ENCODE peak calls at places on chromosome 16, in seven cellular contexts. One of them, this sample, is unnamed.

GRCh38 chr16:1771072-1771863 is at the start of gene NME3:
- DNase-seq in SK-N-SH: peak
- DNase-seq in foreskin fibroblast: peak
- DNase-seq in thoracic aorta: no peak
- DNase-seq in CD8-positive, alpha-beta T cell: peak
- DNase-seq in breast epithelium: peak
- DNase-seq in astrocyte of the cerebellum: no peak
- DNase-seq in this sample: no peak

GRCh38 chr16:85557083-85557975 is 55.8 kb upstream of the GSE1 start:
- DNase-seq in SK-N-SH: peak
- DNase-seq in foreskin fibroblast: no peak
- DNase-seq in thoracic aorta: no peak
- DNase-seq in CD8-positive, alpha-beta T cell: no peak
- DNase-seq in breast epithelium: no peak
- DNase-seq in astrocyte of the cerebellum: no peak
- DNase-seq in this sample: no peak

GRCh38 chr16:75262104-75262799 is 10.8 kb upstream of the BCAR1 start:
- DNase-seq in SK-N-SH: peak
- DNase-seq in foreskin fibroblast: peak
- DNase-seq in thoracic aorta: no peak
- DNase-seq in CD8-positive, alpha-beta T cell: no peak
- DNase-seq in breast epithelium: no peak
- DNase-seq in astrocyte of the cerebellum: no peak
- DNase-seq in this sample: no peak

GRCh38 chr16:11218324-11218962 is 37.6 kb downstream of the SOCS1 start:
- DNase-seq in SK-N-SH: no peak
- DNase-seq in foreskin fibroblast: no peak
- DNase-seq in thoracic aorta: no peak
- DNase-seq in CD8-positive, alpha-beta T cell: no peak
- DNase-seq in breast epithelium: no peak
- DNase-seq in astrocyte of the cerebellum: no peak
- DNase-seq in this sample: no peak

GRCh38 chr16:4752351-4753100 is 14.4 kb downstream of the ZNF500 start:
- DNase-seq in SK-N-SH: no peak
- DNase-seq in foreskin fibroblast: no peak
- DNase-seq in thoracic aorta: no peak
- DNase-seq in CD8-positive, alpha-beta T cell: no peak
- DNase-seq in breast epithelium: no peak
- DNase-seq in astrocyte of the cerebellum: no peak
- DNase-seq in this sample: no peak

GRCh38 chr16:2770057-2770780 is 6.9 kb downstream of the ELOB start:
- DNase-seq in SK-N-SH: no peak
- DNase-seq in foreskin fibroblast: no peak
- DNase-seq in thoracic aorta: no peak
- DNase-seq in CD8-positive, alpha-beta T cell: no peak
- DNase-seq in breast epithelium: no peak
- DNase-seq in astrocyte of the cerebellum: no peak
- DNase-seq in this sample: no peak

GRCh38 chr16:5756969-5757368 is 659.4 kb upstream of the EEF2KMT start:
- DNase-seq in SK-N-SH: no peak
- DNase-seq in foreskin fibroblast: no peak
- DNase-seq in thoracic aorta: no peak
- DNase-seq in CD8-positive, alpha-beta T cell: no peak
- DNase-seq in breast epithelium: no peak
- DNase-seq in astrocyte of the cerebellum: no peak
- DNase-seq in this sample: no peak

GRCh38 chr16:19439483-19439882 is 21.8 kb downstream of the TMC5 start:
- DNase-seq in SK-N-SH: no peak
- DNase-seq in foreskin fibroblast: no peak
- DNase-seq in thoracic aorta: no peak
- DNase-seq in CD8-positive, alpha-beta T cell: no peak
- DNase-seq in breast epithelium: no peak
- DNase-seq in astrocyte of the cerebellum: no peak
- DNase-seq in this sample: no peak

GRCh38 chr16:69311533-69312388 is 611 bp downstream of the VPS4A start:
- DNase-seq in SK-N-SH: peak
- DNase-seq in foreskin fibroblast: peak
- DNase-seq in thoracic aorta: no peak
- DNase-seq in CD8-positive, alpha-beta T cell: peak
- DNase-seq in breast epithelium: peak
- DNase-seq in astrocyte of the cerebellum: no peak
- DNase-seq in this sample: no peak

GRCh38 chr16:72425571-72426341 is 253.8 kb upstream of the PMFBP1 start:
- DNase-seq in SK-N-SH: no peak
- DNase-seq in foreskin fibroblast: no peak
- DNase-seq in thoracic aorta: no peak
- DNase-seq in CD8-positive, alpha-beta T cell: no peak
- DNase-seq in breast epithelium: no peak
- DNase-seq in astrocyte of the cerebellum: peak
- DNase-seq in this sample: no peak

GRCh38 chr16:51305337-51305736 is 154.3 kb upstream of the SALL1 start:
- DNase-seq in SK-N-SH: no peak
- DNase-seq in foreskin fibroblast: no peak
- DNase-seq in thoracic aorta: no peak
- DNase-seq in CD8-positive, alpha-beta T cell: no peak
- DNase-seq in breast epithelium: no peak
- DNase-seq in astrocyte of the cerebellum: no peak
- DNase-seq in this sample: no peak

GRCh38 chr16:51298800-51299199 is 147.7 kb upstream of the SALL1 start:
- DNase-seq in SK-N-SH: no peak
- DNase-seq in foreskin fibroblast: no peak
- DNase-seq in thoracic aorta: no peak
- DNase-seq in CD8-positive, alpha-beta T cell: no peak
- DNase-seq in breast epithelium: no peak
- DNase-seq in astrocyte of the cerebellum: no peak
- DNase-seq in this sample: no peak

GRCh38 chr16:51306116-51306515 is 155.0 kb upstream of the SALL1 start:
- DNase-seq in SK-N-SH: no peak
- DNase-seq in foreskin fibroblast: peak
- DNase-seq in thoracic aorta: no peak
- DNase-seq in CD8-positive, alpha-beta T cell: no peak
- DNase-seq in breast epithelium: no peak
- DNase-seq in astrocyte of the cerebellum: peak
- DNase-seq in this sample: no peak

DNA sequence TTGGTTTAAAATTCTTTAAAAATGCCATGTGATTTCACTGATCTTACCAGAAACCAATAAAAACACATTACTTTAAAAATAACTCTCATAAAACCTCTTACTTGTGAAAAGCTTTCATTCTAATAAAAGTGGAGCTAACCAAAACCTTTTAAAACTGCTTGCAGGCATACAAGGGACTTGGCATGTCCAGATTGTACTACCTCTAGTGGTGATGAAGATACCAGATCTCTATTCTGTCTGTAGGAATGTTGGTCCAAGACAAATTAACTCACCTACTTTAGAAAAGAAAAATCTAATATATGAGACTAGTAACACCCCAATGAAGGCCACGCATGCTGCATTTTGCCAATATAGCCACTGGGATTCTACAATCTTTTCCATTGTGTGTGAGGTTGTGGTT is 151.0 kb upstream of the SALL1 start:
- DNase-seq in SK-N-SH: no peak
- DNase-seq in foreskin fibroblast: no peak
- DNase-seq in thoracic aorta: no peak
- DNase-seq in CD8-positive, alpha-beta T cell: no peak
- DNase-seq in breast epithelium: no peak
- DNase-seq in astrocyte of the cerebellum: no peak
- DNase-seq in this sample: no peak
- TF ChIP-seq CTCF in SK-N-SH: no peak
- TF ChIP-seq CTCF in foreskin fibroblast: peak
- TF ChIP-seq CTCF in thoracic aorta: no peak
- TF ChIP-seq CTCF in CD8-positive, alpha-beta T cell: no peak
- TF ChIP-seq CTCF in breast epithelium: no peak
- TF ChIP-seq CTCF in astrocyte of the cerebellum: no peak
- TF ChIP-seq CTCF in this sample: no peak

GRCh38 chr16:13171313-13171712 is 269.9 kb downstream of the SHISA9 start:
- DNase-seq in SK-N-SH: no peak
- DNase-seq in foreskin fibroblast: no peak
- DNase-seq in thoracic aorta: no peak
- DNase-seq in CD8-positive, alpha-beta T cell: no peak
- DNase-seq in breast epithelium: no peak
- DNase-seq in astrocyte of the cerebellum: no peak
- DNase-seq in this sample: no peak

GRCh38 chr16:13165024-13165423 is 263.6 kb downstream of the SHISA9 start:
- DNase-seq in SK-N-SH: no peak
- DNase-seq in foreskin fibroblast: no peak
- DNase-seq in thoracic aorta: no peak
- DNase-seq in CD8-positive, alpha-beta T cell: no peak
- DNase-seq in breast epithelium: no peak
- DNase-seq in astrocyte of the cerebellum: no peak
- DNase-seq in this sample: no peak

DNA sequence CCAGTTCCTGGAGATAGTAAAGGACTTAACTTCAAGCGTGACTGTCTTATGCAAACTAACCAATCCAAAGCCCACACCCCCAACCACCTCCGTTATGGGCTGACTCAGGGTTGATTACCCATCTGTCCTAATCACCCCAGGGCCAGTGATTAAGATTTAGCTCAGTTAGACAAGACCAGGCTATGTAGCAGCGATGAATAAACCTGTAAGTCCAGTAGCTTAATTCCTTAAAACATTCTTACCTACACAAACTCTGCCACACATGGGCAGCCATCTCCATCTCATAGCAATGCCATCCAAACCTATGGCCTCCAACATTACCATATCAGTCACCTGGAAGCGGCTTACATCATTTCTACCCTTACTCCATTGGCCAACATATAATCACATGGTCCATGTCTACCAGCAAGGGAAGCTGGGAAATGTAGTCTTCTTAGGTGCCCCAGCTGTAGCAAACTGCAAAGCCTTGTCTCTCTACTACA is 266.7 kb downstream of the SHISA9 start:
- DNase-seq in SK-N-SH: peak
- DNase-seq in foreskin fibroblast: no peak
- DNase-seq in thoracic aorta: no peak
- DNase-seq in CD8-positive, alpha-beta T cell: no peak
- DNase-seq in breast epithelium: no peak
- DNase-seq in astrocyte of the cerebellum: no peak
- DNase-seq in this sample: no peak
- H3K4me3 ChIP-seq in SK-N-SH: no peak
- H3K4me3 ChIP-seq in foreskin fibroblast: no peak
- H3K4me3 ChIP-seq in thoracic aorta: no peak
- H3K4me3 ChIP-seq in CD8-positive, alpha-beta T cell: no peak
- H3K4me3 ChIP-seq in breast epithelium: no peak
- H3K4me3 ChIP-seq in astrocyte of the cerebellum: no peak
- H3K4me3 ChIP-seq in this sample: no peak

GRCh38 chr16:13926507-13926906 is 6.6 kb downstream of the ERCC4 start:
- DNase-seq in SK-N-SH: no peak
- DNase-seq in foreskin fibroblast: no peak
- DNase-seq in thoracic aorta: no peak
- DNase-seq in CD8-positive, alpha-beta T cell: no peak
- DNase-seq in breast epithelium: no peak
- DNase-seq in astrocyte of the cerebellum: no peak
- DNase-seq in this sample: no peak

GRCh38 chr16:13921328-13921727 is 1.4 kb downstream of the ERCC4 start:
- DNase-seq in SK-N-SH: no peak
- DNase-seq in foreskin fibroblast: no peak
- DNase-seq in thoracic aorta: no peak
- DNase-seq in CD8-positive, alpha-beta T cell: no peak
- DNase-seq in breast epithelium: no peak
- DNase-seq in astrocyte of the cerebellum: no peak
- DNase-seq in this sample: no peak

GRCh38 chr16:13919683-13920509 is at the start of gene ERCC4:
- DNase-seq in SK-N-SH: peak
- DNase-seq in foreskin fibroblast: peak
- DNase-seq in thoracic aorta: peak
- DNase-seq in CD8-positive, alpha-beta T cell: peak
- DNase-seq in breast epithelium: peak
- DNase-seq in astrocyte of the cerebellum: peak
- DNase-seq in this sample: peak

GRCh38 chr16:13920510-13920818 is 510 bp downstream of the ERCC4 start:
- DNase-seq in SK-N-SH: no peak
- DNase-seq in foreskin fibroblast: no peak
- DNase-seq in thoracic aorta: no peak
- DNase-seq in CD8-positive, alpha-beta T cell: no peak
- DNase-seq in breast epithelium: no peak
- DNase-seq in astrocyte of the cerebellum: no peak
- DNase-seq in this sample: no peak

DNA sequence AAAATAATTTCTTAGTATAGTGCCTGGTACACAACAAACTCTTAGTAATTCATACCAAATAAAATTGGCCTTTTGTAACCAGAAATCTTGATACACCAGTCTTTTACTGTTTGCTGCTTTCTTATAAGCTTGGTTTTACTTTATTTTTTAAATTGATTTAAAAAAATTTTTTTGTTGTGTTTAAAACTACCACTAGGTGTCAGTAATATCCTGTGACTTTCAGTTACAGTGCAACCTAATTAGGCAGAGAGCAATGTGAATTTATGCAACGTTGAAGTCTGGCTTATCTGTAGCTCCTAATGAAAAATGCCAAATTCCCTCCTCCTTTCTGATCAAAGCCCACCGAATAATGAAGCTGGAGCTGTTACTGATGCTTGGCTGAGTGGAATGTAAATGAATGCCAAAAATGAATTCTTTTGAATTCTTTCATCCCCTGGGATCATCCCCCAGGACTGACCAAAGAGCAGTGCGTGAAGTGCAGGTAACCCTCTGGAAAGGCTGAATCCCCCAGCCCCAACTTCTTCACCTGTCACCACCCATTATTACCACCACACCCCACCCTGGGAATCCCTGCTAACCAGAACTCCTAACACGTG is 3.8 kb downstream of the ERCC4 start:
- DNase-seq in SK-N-SH: peak
- DNase-seq in foreskin fibroblast: peak
- DNase-seq in thoracic aorta: no peak
- DNase-seq in CD8-positive, alpha-beta T cell: no peak
- DNase-seq in breast epithelium: no peak
- DNase-seq in astrocyte of the cerebellum: peak
- DNase-seq in this sample: no peak
- TF ChIP-seq CTCF in SK-N-SH: peak
- TF ChIP-seq CTCF in foreskin fibroblast: peak
- TF ChIP-seq CTCF in thoracic aorta: peak
- TF ChIP-seq CTCF in CD8-positive, alpha-beta T cell: peak
- TF ChIP-seq CTCF in breast epithelium: peak
- TF ChIP-seq CTCF in astrocyte of the cerebellum: peak
- TF ChIP-seq CTCF in this sample: no peak

GRCh38 chr16:89573826-89574680 is 1.5 kb upstream of the CPNE7 start:
- DNase-seq in SK-N-SH: no peak
- DNase-seq in foreskin fibroblast: no peak
- DNase-seq in thoracic aorta: no peak
- DNase-seq in CD8-positive, alpha-beta T cell: no peak
- DNase-seq in breast epithelium: no peak
- DNase-seq in astrocyte of the cerebellum: no peak
- DNase-seq in this sample: no peak

GRCh38 chr16:89575247-89576172 is at the start of gene CPNE7:
- DNase-seq in SK-N-SH: peak
- DNase-seq in foreskin fibroblast: peak
- DNase-seq in thoracic aorta: no peak
- DNase-seq in CD8-positive, alpha-beta T cell: no peak
- DNase-seq in breast epithelium: no peak
- DNase-seq in astrocyte of the cerebellum: no peak
- DNase-seq in this sample: no peak

GRCh38 chr16:89572478-89573205 is 2.9 kb upstream of the CPNE7 start:
- DNase-seq in SK-N-SH: peak
- DNase-seq in foreskin fibroblast: no peak
- DNase-seq in thoracic aorta: no peak
- DNase-seq in CD8-positive, alpha-beta T cell: no peak
- DNase-seq in breast epithelium: no peak
- DNase-seq in astrocyte of the cerebellum: no peak
- DNase-seq in this sample: no peak

GRCh38 chr16:89576173-89577054 is 856 bp downstream of the CPNE7 start:
- DNase-seq in SK-N-SH: no peak
- DNase-seq in foreskin fibroblast: peak
- DNase-seq in thoracic aorta: no peak
- DNase-seq in CD8-positive, alpha-beta T cell: no peak
- DNase-seq in breast epithelium: no peak
- DNase-seq in astrocyte of the cerebellum: no peak
- DNase-seq in this sample: no peak

GRCh38 chr16:89574681-89575246 is 794 bp upstream of the CPNE7 start:
- DNase-seq in SK-N-SH: no peak
- DNase-seq in foreskin fibroblast: peak
- DNase-seq in thoracic aorta: no peak
- DNase-seq in CD8-positive, alpha-beta T cell: peak
- DNase-seq in breast epithelium: no peak
- DNase-seq in astrocyte of the cerebellum: no peak
- DNase-seq in this sample: no peak
- H3K4me3 ChIP-seq in SK-N-SH: no peak
- H3K4me3 ChIP-seq in foreskin fibroblast: peak
- H3K4me3 ChIP-seq in thoracic aorta: peak
- H3K4me3 ChIP-seq in CD8-positive, alpha-beta T cell: peak
- H3K4me3 ChIP-seq in breast epithelium: peak
- H3K4me3 ChIP-seq in astrocyte of the cerebellum: peak
- H3K4me3 ChIP-seq in this sample: peak